ENCODE peak calls at places on chromosomes 1 and 21, in nine cellular contexts. J is astrocyte of the spinal cord; P is cardiac muscle cell; K is suprapubic skin; G is CD8-positive, alpha-beta T cell; Z is bronchial epithelial cell; D is endothelial cell of umbilical vein; M is IMR-90; E is upper lobe of right lung. Y is an unnamed sample.

GRCh38 chr1:81915937-81916336 is 115.2 kb downstream of the ADGRL2 start:
- DNase-seq in J (no peak), P (no peak), K (no peak), G (no peak), Z (no peak), D (no peak), M (no peak), E (no peak), Y (no peak)

GRCh38 chr1:10431065-10431730 is 965 bp downstream of the CENPS start:
- DNase-seq in J (no peak), P (peak), K (no peak), G (no peak), Z (peak), D (no peak), M (no peak), E (no peak), Y (no peak)

GRCh38 chr1:56676571-56677035 is 31.5 kb downstream of the PRKAA2 start:
- DNase-seq in J (peak), P (no peak), K (no peak), G (no peak), Z (peak), D (peak), M (peak), E (no peak), Y (peak)

GRCh38 chr1:203629509-203630082 is 3.0 kb downstream of the ATP2B4 start:
- DNase-seq in J (peak), P (peak), K (peak), G (no peak), Z (no peak), D (peak), M (peak), E (peak), Y (peak)

GRCh38 chr1:174023438-174023837 is 1.3 kb upstream of the RC3H1 start:
- DNase-seq in J (peak), P (peak), K (no peak), G (no peak), Z (peak), D (peak), M (peak), E (no peak), Y (peak)

GRCh38 chr1:64679177-64679576 is 65.7 kb upstream of the RAVER2 start:
- DNase-seq in J (peak), P (no peak), K (no peak), G (no peak), Z (no peak), D (no peak), M (no peak), E (no peak), Y (no peak)

GRCh38 chr1:160260436-160261382 is 1.6 kb downstream of the DCAF8 start:
- DNase-seq in J (peak), P (peak), K (no peak), G (no peak), Z (peak), D (peak), M (peak), E (no peak), Y (peak)

GRCh38 chr1:59484090-59484489 is 187.2 kb downstream of the FGGY start:
- DNase-seq in J (peak), P (peak), K (no peak), G (no peak), Z (peak), D (peak), M (peak), E (no peak), Y (peak)

GRCh38 chr1:218403300-218403699 is 58.2 kb downstream of the TGFB2 start:
- DNase-seq in J (no peak), P (no peak), K (no peak), G (no peak), Z (no peak), D (no peak), M (no peak), E (no peak), Y (no peak)

GRCh38 chr1:34597877-34598514 is 156.9 kb upstream of the GJB5 start:
- DNase-seq in J (peak), P (peak), K (no peak), G (peak), Z (peak), D (peak), M (peak), E (peak), Y (peak)

GRCh38 chr1:20472860-20473711 is 12.9 kb downstream of the CAMK2N1 start:
- DNase-seq in J (peak), P (peak), K (no peak), G (no peak), Z (peak), D (peak), M (peak), E (no peak), Y (peak)

GRCh38 chr1:91014475-91014874 is 7.4 kb downstream of the ZNF644 start:
- DNase-seq in J (no peak), P (no peak), K (no peak), G (no peak), Z (no peak), D (no peak), M (no peak), E (no peak), Y (peak)

GRCh38 chr1:65174585-65174984 is 26.6 kb downstream of the AK4 start:
- DNase-seq in J (peak), P (peak), K (peak), G (no peak), Z (peak), D (no peak), M (peak), E (no peak), Y (peak)

GRCh38 chr1:153288634-153289275 is 24.0 kb downstream of the PGLYRP3 start:
- DNase-seq in J (no peak), P (peak), K (no peak), G (no peak), Z (peak), D (no peak), M (no peak), E (no peak), Y (no peak)

GRCh38 chr1:233500111-233500510 is 113.8 kb upstream of the KCNK1 start:
- DNase-seq in J (no peak), P (no peak), K (no peak), G (no peak), Z (no peak), D (no peak), M (no peak), E (no peak), Y (no peak)

GRCh38 chr1:97647776-97648175 is 273.1 kb downstream of the DPYD start:
- DNase-seq in J (peak), P (peak), K (no peak), G (no peak), Z (peak), D (no peak), M (peak), E (no peak), Y (peak)

GRCh38 chr21:22885079-22885478 is 1886.9 kb downstream of the NCAM2 start:
- DNase-seq in J (no peak), P (no peak), K (no peak), G (no peak), Z (peak), D (no peak), M (no peak), E (no peak), Y (no peak)

GRCh38 chr1:98323396-98323795 is 338.1 kb upstream of the SNX7 start:
- DNase-seq in J (no peak), P (peak), K (no peak), G (no peak), Z (peak), D (peak), M (peak), E (no peak), Y (peak)

GRCh38 chr1:224183591-224184312 is 712 bp downstream of the DEGS1 start:
- DNase-seq in J (peak), P (peak), K (peak), G (peak), Z (peak), D (peak), M (peak), E (peak), Y (peak)

GRCh38 chr1:166418344-166418895 is 251.6 kb upstream of the FAM78B start:
- DNase-seq in J (no peak), P (no peak), K (no peak), G (no peak), Z (no peak), D (no peak), M (no peak), E (no peak), Y (no peak)

GRCh38 chr1:4169991-4170390 is 269.9 kb upstream of the C1orf174 start:
- DNase-seq in J (no peak), P (no peak), K (no peak), G (no peak), Z (no peak), D (no peak), M (no peak), E (no peak), Y (no peak)

GRCh38 chr1:52554756-52555155 is 1.9 kb upstream of the TUT4 start:
- DNase-seq in J (peak), P (no peak), K (no peak), G (no peak), Z (peak), D (no peak), M (peak), E (no peak), Y (no peak)

GRCh38 chr1:175801979-175802378 is 58.6 kb upstream of the TNR start:
- DNase-seq in J (no peak), P (no peak), K (no peak), G (no peak), Z (no peak), D (no peak), M (no peak), E (no peak), Y (no peak)

GRCh38 chr1:161913482-161914140 is 110.1 kb downstream of the OLFML2B start:
- DNase-seq in J (peak), P (peak), K (no peak), G (no peak), Z (no peak), D (no peak), M (peak), E (no peak), Y (peak)

GRCh38 chr21:42120056-42120903 is 49.2 kb downstream of the UMODL1 start:
- DNase-seq in J (no peak), P (no peak), K (no peak), G (no peak), Z (peak), D (no peak), M (no peak), E (no peak), Y (no peak)

GRCh38 chr1:77857557-77857956 is 30.9 kb upstream of the NEXN start:
- DNase-seq in J (peak), P (peak), K (no peak), G (no peak), Z (no peak), D (peak), M (peak), E (no peak), Y (peak)

GRCh38 chr1:31633117-31633516 is 11.6 kb downstream of the PEF1 start:
- DNase-seq in J (no peak), P (peak), K (no peak), G (no peak), Z (no peak), D (no peak), M (no peak), E (no peak), Y (peak)

GRCh38 chr1:94714552-94714951 is 105.6 kb upstream of the SLC44A3 start:
- DNase-seq in J (no peak), P (no peak), K (no peak), G (no peak), Z (no peak), D (no peak), M (no peak), E (no peak), Y (no peak)

GRCh38 chr1:20229191-20229590 is 42.9 kb upstream of the PLA2G2C start:
- DNase-seq in J (no peak), P (no peak), K (no peak), G (no peak), Z (no peak), D (no peak), M (no peak), E (no peak), Y (no peak)

GRCh38 chr21:46325073-46325912 is 1.3 kb downstream of the PCNT start:
- DNase-seq in J (peak), P (peak), K (no peak), G (peak), Z (peak), D (peak), M (peak), E (peak), Y (peak)

GRCh38 chr1:19477284-19478240 is 7.8 kb downstream of the CAPZB start:
- DNase-seq in J (no peak), P (no peak), K (no peak), G (peak), Z (no peak), D (peak), M (no peak), E (no peak), Y (no peak)

DNA sequence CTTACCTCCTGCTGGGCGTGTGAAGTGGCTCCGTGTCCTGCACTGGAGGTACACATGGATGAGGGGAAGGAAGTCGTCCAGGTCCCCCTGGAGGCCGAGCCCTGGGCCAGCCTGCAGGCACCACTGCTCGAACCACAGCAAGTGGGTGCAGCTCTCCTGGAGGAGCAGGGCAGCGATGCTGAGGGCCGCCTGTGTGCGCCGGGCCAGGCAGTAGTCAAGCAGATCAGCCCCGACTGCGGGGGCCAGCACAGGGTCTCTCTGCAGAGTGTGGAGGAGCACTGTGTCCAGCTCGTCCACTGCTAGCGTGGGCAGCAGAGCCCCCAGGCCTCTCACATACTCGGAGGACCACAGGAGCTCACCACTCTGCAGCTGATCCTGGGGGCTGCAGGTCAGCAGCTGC is 45.9 kb downstream of the URB1 start:
- DNase-seq in J (no peak), P (no peak), K (no peak), G (no peak), Z (no peak), D (no peak), M (no peak), E (no peak), Y (no peak)
- TF ChIP-seq CTCF in J (no peak), P (no peak), K (no peak), G (no peak), Z (no peak), D (no peak), M (no peak), E (no peak), Y (no peak)

DNA sequence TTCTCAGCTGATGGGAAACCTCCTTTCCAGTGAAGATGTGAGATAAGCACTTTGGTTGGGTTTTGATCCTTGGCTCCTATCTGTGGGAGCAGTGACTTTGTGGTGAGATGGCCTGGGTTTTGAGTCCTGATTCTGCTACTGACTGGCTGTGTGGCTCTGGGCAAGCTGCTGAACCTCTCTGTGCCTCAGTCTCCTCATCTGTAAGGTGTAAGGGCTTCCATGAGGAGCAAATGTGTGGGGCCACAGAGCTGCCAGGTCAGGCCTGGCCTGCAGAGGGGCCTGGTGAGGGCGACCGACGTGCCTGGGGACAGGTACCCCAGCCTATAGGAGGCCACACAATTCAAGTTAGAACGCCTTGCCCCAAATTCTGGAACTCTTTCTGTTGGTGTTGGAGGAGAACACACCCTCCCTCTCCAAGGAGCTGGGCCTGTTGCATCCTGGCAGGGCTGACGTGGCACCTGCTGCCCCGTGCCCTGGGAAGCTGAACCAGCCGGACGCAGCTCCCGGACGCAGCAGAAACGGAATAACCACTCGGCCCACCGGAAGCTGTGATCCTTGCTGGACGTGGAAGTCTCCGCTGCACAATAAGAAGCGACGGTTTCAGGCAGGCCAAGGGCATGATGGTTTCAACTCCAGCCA is 62.7 kb downstream of the AGPAT3 start:
- DNase-seq in J (no peak), P (no peak), K (no peak), G (no peak), Z (no peak), D (no peak), M (no peak), E (no peak), Y (no peak)
- H3K4me3 ChIP-seq in J (no peak), P (no peak), K (no peak), G (no peak), Z (no peak), D (no peak), M (no peak), E (no peak), Y (no peak)

DNA sequence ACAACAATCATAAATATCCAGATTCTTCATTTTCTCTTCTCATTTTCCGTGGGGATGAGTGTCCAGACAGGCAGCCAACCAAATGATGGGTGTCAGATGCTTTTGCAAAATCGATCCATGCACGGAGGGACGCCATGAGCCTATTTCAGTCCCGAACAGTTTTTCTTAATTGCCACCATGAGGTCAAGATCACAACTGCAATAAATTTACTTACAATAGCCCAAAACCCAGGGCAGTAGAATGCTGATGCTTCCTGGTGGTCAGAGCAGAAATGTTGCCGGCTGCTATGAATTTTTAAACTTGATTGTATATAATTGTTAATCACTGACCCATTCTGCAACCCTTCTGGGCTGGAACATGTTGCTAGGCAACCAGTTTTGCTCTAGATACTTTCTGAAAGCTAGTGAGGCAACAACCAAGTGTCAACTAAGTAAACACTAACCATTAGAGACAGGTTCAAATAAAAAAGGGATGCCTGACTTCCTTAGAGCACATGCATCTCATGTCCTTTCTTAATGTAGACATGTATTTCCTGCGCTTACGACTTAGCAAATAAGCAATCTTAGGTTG is 132.6 kb upstream of the TIAM1 start:
- DNase-seq in J (no peak), P (peak), K (no peak), G (no peak), Z (no peak), D (no peak), M (no peak), E (no peak), Y (peak)
- TF ChIP-seq CTCF in J (no peak), P (peak), K (no peak), G (no peak), Z (no peak), D (no peak), M (no peak), E (no peak), Y (no peak)

GRCh38 chr1:92944901-92945747 is 16.1 kb downstream of the DIPK1A start:
- DNase-seq in J (no peak), P (no peak), K (no peak), G (no peak), Z (no peak), D (no peak), M (no peak), E (no peak), Y (no peak)
- H3K4me3 ChIP-seq in J (no peak), P (no peak), K (no peak), G (no peak), Z (no peak), D (no peak), M (no peak), E (no peak), Y (no peak)

Y was measured in cardiac fibroblast.